ENCODE peak calls at places on chromosomes 5 and 9, in ten cellular contexts. One of them, this sample, is unnamed.

GRCh38 chr9:16563446-16563845 is 307.0 kb downstream of the BNC2 start:
- DNase-seq in choroid plexus epithelial cell: no peak
- DNase-seq in neuronal stem cell: no peak
- DNase-seq in tibial artery: no peak
- DNase-seq in AG04450: no peak
- DNase-seq in stimulated activated CD8-positive, alpha-beta memory T cell treated with anti-CD3 and anti-CD28 coated beads, Interleukin-2, amount 100 ng/mL, for 48 hours: no peak
- DNase-seq in GM20000: no peak
- DNase-seq in HuH-7.5: no peak
- DNase-seq in NCI-H345: no peak
- DNase-seq in KBM-7: no peak
- DNase-seq in this sample: no peak

GRCh38 chr5:171521219-171521633 is 101.8 kb downstream of the FGF18 start:
- DNase-seq in choroid plexus epithelial cell: peak
- DNase-seq in neuronal stem cell: no peak
- DNase-seq in tibial artery: peak
- DNase-seq in AG04450: peak
- DNase-seq in stimulated activated CD8-positive, alpha-beta memory T cell treated with anti-CD3 and anti-CD28 coated beads, Interleukin-2, amount 100 ng/mL, for 48 hours: no peak
- DNase-seq in GM20000: no peak
- DNase-seq in HuH-7.5: no peak
- DNase-seq in NCI-H345: no peak
- DNase-seq in KBM-7: no peak
- DNase-seq in this sample: no peak

GRCh38 chr5:172163346-172163745 is 24.7 kb downstream of the STK10 start:
- DNase-seq in choroid plexus epithelial cell: no peak
- DNase-seq in neuronal stem cell: no peak
- DNase-seq in tibial artery: no peak
- DNase-seq in AG04450: no peak
- DNase-seq in stimulated activated CD8-positive, alpha-beta memory T cell treated with anti-CD3 and anti-CD28 coated beads, Interleukin-2, amount 100 ng/mL, for 48 hours: no peak
- DNase-seq in GM20000: no peak
- DNase-seq in HuH-7.5: no peak
- DNase-seq in NCI-H345: no peak
- DNase-seq in KBM-7: no peak
- DNase-seq in this sample: peak

GRCh38 chr9:70765935-70766334 is 351.5 kb upstream of the KLF9 start:
- DNase-seq in choroid plexus epithelial cell: no peak
- DNase-seq in neuronal stem cell: no peak
- DNase-seq in tibial artery: no peak
- DNase-seq in AG04450: no peak
- DNase-seq in stimulated activated CD8-positive, alpha-beta memory T cell treated with anti-CD3 and anti-CD28 coated beads, Interleukin-2, amount 100 ng/mL, for 48 hours: no peak
- DNase-seq in GM20000: no peak
- DNase-seq in HuH-7.5: no peak
- DNase-seq in NCI-H345: no peak
- DNase-seq in KBM-7: no peak
- DNase-seq in this sample: no peak

GRCh38 chr9:99873531-99873930 is 32.9 kb upstream of the STX17 start:
- DNase-seq in choroid plexus epithelial cell: peak
- DNase-seq in neuronal stem cell: no peak
- DNase-seq in tibial artery: no peak
- DNase-seq in AG04450: peak
- DNase-seq in stimulated activated CD8-positive, alpha-beta memory T cell treated with anti-CD3 and anti-CD28 coated beads, Interleukin-2, amount 100 ng/mL, for 48 hours: no peak
- DNase-seq in GM20000: no peak
- DNase-seq in HuH-7.5: no peak
- DNase-seq in NCI-H345: no peak
- DNase-seq in KBM-7: no peak
- DNase-seq in this sample: no peak

GRCh38 chr9:130768265-130768664 is 66.8 kb upstream of the ABL1 start:
- DNase-seq in choroid plexus epithelial cell: peak
- DNase-seq in neuronal stem cell: no peak
- DNase-seq in tibial artery: no peak
- DNase-seq in AG04450: no peak
- DNase-seq in stimulated activated CD8-positive, alpha-beta memory T cell treated with anti-CD3 and anti-CD28 coated beads, Interleukin-2, amount 100 ng/mL, for 48 hours: no peak
- DNase-seq in GM20000: no peak
- DNase-seq in HuH-7.5: no peak
- DNase-seq in NCI-H345: no peak
- DNase-seq in KBM-7: peak
- DNase-seq in this sample: no peak

GRCh38 chr9:37619806-37620205 is 27.4 kb upstream of the TOMM5 start:
- DNase-seq in choroid plexus epithelial cell: no peak
- DNase-seq in neuronal stem cell: no peak
- DNase-seq in tibial artery: no peak
- DNase-seq in AG04450: no peak
- DNase-seq in stimulated activated CD8-positive, alpha-beta memory T cell treated with anti-CD3 and anti-CD28 coated beads, Interleukin-2, amount 100 ng/mL, for 48 hours: no peak
- DNase-seq in GM20000: no peak
- DNase-seq in HuH-7.5: no peak
- DNase-seq in NCI-H345: no peak
- DNase-seq in KBM-7: no peak
- DNase-seq in this sample: no peak

GRCh38 chr5:142780871-142781270 is 10.7 kb downstream of the ARHGAP26 start:
- DNase-seq in choroid plexus epithelial cell: no peak
- DNase-seq in neuronal stem cell: no peak
- DNase-seq in tibial artery: no peak
- DNase-seq in AG04450: no peak
- DNase-seq in stimulated activated CD8-positive, alpha-beta memory T cell treated with anti-CD3 and anti-CD28 coated beads, Interleukin-2, amount 100 ng/mL, for 48 hours: no peak
- DNase-seq in GM20000: no peak
- DNase-seq in HuH-7.5: no peak
- DNase-seq in NCI-H345: no peak
- DNase-seq in KBM-7: no peak
- DNase-seq in this sample: no peak

GRCh38 chr9:127921592-127922120 is 4.8 kb upstream of the ST6GALNAC4 start:
- DNase-seq in choroid plexus epithelial cell: peak
- DNase-seq in neuronal stem cell: no peak
- DNase-seq in tibial artery: no peak
- DNase-seq in AG04450: no peak
- DNase-seq in stimulated activated CD8-positive, alpha-beta memory T cell treated with anti-CD3 and anti-CD28 coated beads, Interleukin-2, amount 100 ng/mL, for 48 hours: peak
- DNase-seq in GM20000: peak
- DNase-seq in HuH-7.5: peak
- DNase-seq in NCI-H345: peak
- DNase-seq in KBM-7: peak
- DNase-seq in this sample: peak

GRCh38 chr5:17118631-17119030 is 98.8 kb upstream of the BASP1 start:
- DNase-seq in choroid plexus epithelial cell: peak
- DNase-seq in neuronal stem cell: no peak
- DNase-seq in tibial artery: peak
- DNase-seq in AG04450: peak
- DNase-seq in stimulated activated CD8-positive, alpha-beta memory T cell treated with anti-CD3 and anti-CD28 coated beads, Interleukin-2, amount 100 ng/mL, for 48 hours: no peak
- DNase-seq in GM20000: no peak
- DNase-seq in HuH-7.5: no peak
- DNase-seq in NCI-H345: no peak
- DNase-seq in KBM-7: peak
- DNase-seq in this sample: peak

GRCh38 chr9:94916956-94917355 is 190.5 kb downstream of the AOPEP start:
- DNase-seq in choroid plexus epithelial cell: no peak
- DNase-seq in neuronal stem cell: no peak
- DNase-seq in tibial artery: no peak
- DNase-seq in AG04450: no peak
- DNase-seq in stimulated activated CD8-positive, alpha-beta memory T cell treated with anti-CD3 and anti-CD28 coated beads, Interleukin-2, amount 100 ng/mL, for 48 hours: no peak
- DNase-seq in GM20000: no peak
- DNase-seq in HuH-7.5: no peak
- DNase-seq in NCI-H345: peak
- DNase-seq in KBM-7: no peak
- DNase-seq in this sample: no peak

GRCh38 chr9:73667749-73668148 is 516.1 kb downstream of the ANXA1 start:
- DNase-seq in choroid plexus epithelial cell: peak
- DNase-seq in neuronal stem cell: no peak
- DNase-seq in tibial artery: no peak
- DNase-seq in AG04450: no peak
- DNase-seq in stimulated activated CD8-positive, alpha-beta memory T cell treated with anti-CD3 and anti-CD28 coated beads, Interleukin-2, amount 100 ng/mL, for 48 hours: no peak
- DNase-seq in GM20000: no peak
- DNase-seq in HuH-7.5: no peak
- DNase-seq in NCI-H345: no peak
- DNase-seq in KBM-7: no peak
- DNase-seq in this sample: no peak

GRCh38 chr5:83472508-83473343 is 1.2 kb downstream of the VCAN start:
- DNase-seq in choroid plexus epithelial cell: no peak
- DNase-seq in neuronal stem cell: peak
- DNase-seq in tibial artery: peak
- DNase-seq in AG04450: no peak
- DNase-seq in stimulated activated CD8-positive, alpha-beta memory T cell treated with anti-CD3 and anti-CD28 coated beads, Interleukin-2, amount 100 ng/mL, for 48 hours: no peak
- DNase-seq in GM20000: peak
- DNase-seq in HuH-7.5: peak
- DNase-seq in NCI-H345: peak
- DNase-seq in KBM-7: no peak
- DNase-seq in this sample: no peak

GRCh38 chr9:125360621-125361020 is 99.0 kb downstream of the GAPVD1 start:
- DNase-seq in choroid plexus epithelial cell: no peak
- DNase-seq in neuronal stem cell: no peak
- DNase-seq in tibial artery: no peak
- DNase-seq in AG04450: no peak
- DNase-seq in stimulated activated CD8-positive, alpha-beta memory T cell treated with anti-CD3 and anti-CD28 coated beads, Interleukin-2, amount 100 ng/mL, for 48 hours: no peak
- DNase-seq in GM20000: no peak
- DNase-seq in HuH-7.5: no peak
- DNase-seq in NCI-H345: no peak
- DNase-seq in KBM-7: no peak
- DNase-seq in this sample: no peak

GRCh38 chr5:168443950-168444700 is 42.1 kb upstream of the RARS1 start:
- DNase-seq in choroid plexus epithelial cell: peak
- DNase-seq in neuronal stem cell: no peak
- DNase-seq in tibial artery: no peak
- DNase-seq in AG04450: no peak
- DNase-seq in stimulated activated CD8-positive, alpha-beta memory T cell treated with anti-CD3 and anti-CD28 coated beads, Interleukin-2, amount 100 ng/mL, for 48 hours: no peak
- DNase-seq in GM20000: no peak
- DNase-seq in HuH-7.5: no peak
- DNase-seq in NCI-H345: no peak
- DNase-seq in KBM-7: no peak
- DNase-seq in this sample: no peak

GRCh38 chr5:110377411-110378392 is 348.8 kb downstream of the TMEM232 start:
- DNase-seq in choroid plexus epithelial cell: peak
- DNase-seq in neuronal stem cell: no peak
- DNase-seq in tibial artery: no peak
- DNase-seq in AG04450: no peak
- DNase-seq in stimulated activated CD8-positive, alpha-beta memory T cell treated with anti-CD3 and anti-CD28 coated beads, Interleukin-2, amount 100 ng/mL, for 48 hours: no peak
- DNase-seq in GM20000: no peak
- DNase-seq in HuH-7.5: no peak
- DNase-seq in NCI-H345: no peak
- DNase-seq in KBM-7: no peak
- DNase-seq in this sample: no peak

GRCh38 chr9:82133973-82134372 is 145.4 kb downstream of the SPATA31D1 start:
- DNase-seq in choroid plexus epithelial cell: no peak
- DNase-seq in neuronal stem cell: no peak
- DNase-seq in tibial artery: no peak
- DNase-seq in AG04450: no peak
- DNase-seq in stimulated activated CD8-positive, alpha-beta memory T cell treated with anti-CD3 and anti-CD28 coated beads, Interleukin-2, amount 100 ng/mL, for 48 hours: no peak
- DNase-seq in GM20000: no peak
- DNase-seq in HuH-7.5: no peak
- DNase-seq in NCI-H345: no peak
- DNase-seq in KBM-7: no peak
- DNase-seq in this sample: no peak

GRCh38 chr5:50963647-50964584 is 297.5 kb downstream of the PARP8 start:
- DNase-seq in choroid plexus epithelial cell: no peak
- DNase-seq in neuronal stem cell: peak
- DNase-seq in tibial artery: no peak
- DNase-seq in AG04450: no peak
- DNase-seq in stimulated activated CD8-positive, alpha-beta memory T cell treated with anti-CD3 and anti-CD28 coated beads, Interleukin-2, amount 100 ng/mL, for 48 hours: no peak
- DNase-seq in GM20000: no peak
- DNase-seq in HuH-7.5: peak
- DNase-seq in NCI-H345: peak
- DNase-seq in KBM-7: no peak
- DNase-seq in this sample: no peak

GRCh38 chr9:133716564-133717112 is 21.5 kb downstream of the SARDH start:
- DNase-seq in choroid plexus epithelial cell: peak
- DNase-seq in neuronal stem cell: no peak
- DNase-seq in tibial artery: peak
- DNase-seq in AG04450: no peak
- DNase-seq in stimulated activated CD8-positive, alpha-beta memory T cell treated with anti-CD3 and anti-CD28 coated beads, Interleukin-2, amount 100 ng/mL, for 48 hours: no peak
- DNase-seq in GM20000: no peak
- DNase-seq in HuH-7.5: no peak
- DNase-seq in NCI-H345: no peak
- DNase-seq in KBM-7: no peak
- DNase-seq in this sample: no peak

GRCh38 chr5:8848997-8849585 is 696.8 kb downstream of the SEMA5A start:
- DNase-seq in choroid plexus epithelial cell: peak
- DNase-seq in neuronal stem cell: no peak
- DNase-seq in tibial artery: no peak
- DNase-seq in AG04450: no peak
- DNase-seq in stimulated activated CD8-positive, alpha-beta memory T cell treated with anti-CD3 and anti-CD28 coated beads, Interleukin-2, amount 100 ng/mL, for 48 hours: no peak
- DNase-seq in GM20000: no peak
- DNase-seq in HuH-7.5: no peak
- DNase-seq in NCI-H345: no peak
- DNase-seq in KBM-7: no peak
- DNase-seq in this sample: no peak

GRCh38 chr9:106886111-106887046 is 23.4 kb downstream of the ZNF462 start:
- DNase-seq in choroid plexus epithelial cell: no peak
- DNase-seq in neuronal stem cell: no peak
- DNase-seq in tibial artery: no peak
- DNase-seq in AG04450: no peak
- DNase-seq in stimulated activated CD8-positive, alpha-beta memory T cell treated with anti-CD3 and anti-CD28 coated beads, Interleukin-2, amount 100 ng/mL, for 48 hours: no peak
- DNase-seq in GM20000: no peak
- DNase-seq in HuH-7.5: no peak
- DNase-seq in NCI-H345: no peak
- DNase-seq in KBM-7: peak
- DNase-seq in this sample: no peak

GRCh38 chr5:126575644-126576043 is 19.4 kb downstream of the ALDH7A1 start:
- DNase-seq in choroid plexus epithelial cell: no peak
- DNase-seq in neuronal stem cell: no peak
- DNase-seq in tibial artery: no peak
- DNase-seq in AG04450: no peak
- DNase-seq in stimulated activated CD8-positive, alpha-beta memory T cell treated with anti-CD3 and anti-CD28 coated beads, Interleukin-2, amount 100 ng/mL, for 48 hours: no peak
- DNase-seq in GM20000: no peak
- DNase-seq in HuH-7.5: no peak
- DNase-seq in NCI-H345: no peak
- DNase-seq in KBM-7: no peak
- DNase-seq in this sample: no peak

GRCh38 chr5:9545959-9546851 is at the start of gene SEMA5A:
- DNase-seq in choroid plexus epithelial cell: peak
- DNase-seq in neuronal stem cell: peak
- DNase-seq in tibial artery: peak
- DNase-seq in AG04450: no peak
- DNase-seq in stimulated activated CD8-positive, alpha-beta memory T cell treated with anti-CD3 and anti-CD28 coated beads, Interleukin-2, amount 100 ng/mL, for 48 hours: no peak
- DNase-seq in GM20000: peak
- DNase-seq in HuH-7.5: no peak
- DNase-seq in NCI-H345: peak
- DNase-seq in KBM-7: no peak
- DNase-seq in this sample: peak

GRCh38 chr5:119417891-119418781 is 34.2 kb upstream of the HSD17B4 start:
- DNase-seq in choroid plexus epithelial cell: peak
- DNase-seq in neuronal stem cell: no peak
- DNase-seq in tibial artery: no peak
- DNase-seq in AG04450: no peak
- DNase-seq in stimulated activated CD8-positive, alpha-beta memory T cell treated with anti-CD3 and anti-CD28 coated beads, Interleukin-2, amount 100 ng/mL, for 48 hours: no peak
- DNase-seq in GM20000: no peak
- DNase-seq in HuH-7.5: no peak
- DNase-seq in NCI-H345: no peak
- DNase-seq in KBM-7: peak
- DNase-seq in this sample: no peak

GRCh38 chr5:953535-954449 is 54.8 kb upstream of the NKD2 start:
- DNase-seq in choroid plexus epithelial cell: no peak
- DNase-seq in neuronal stem cell: no peak
- DNase-seq in tibial artery: peak
- DNase-seq in AG04450: no peak
- DNase-seq in stimulated activated CD8-positive, alpha-beta memory T cell treated with anti-CD3 and anti-CD28 coated beads, Interleukin-2, amount 100 ng/mL, for 48 hours: no peak
- DNase-seq in GM20000: no peak
- DNase-seq in HuH-7.5: no peak
- DNase-seq in NCI-H345: no peak
- DNase-seq in KBM-7: no peak
- DNase-seq in this sample: no peak

GRCh38 chr5:120655828-120656435 is 191.8 kb downstream of the PRR16 start:
- DNase-seq in choroid plexus epithelial cell: peak
- DNase-seq in neuronal stem cell: peak
- DNase-seq in tibial artery: no peak
- DNase-seq in AG04450: no peak
- DNase-seq in stimulated activated CD8-positive, alpha-beta memory T cell treated with anti-CD3 and anti-CD28 coated beads, Interleukin-2, amount 100 ng/mL, for 48 hours: no peak
- DNase-seq in GM20000: peak
- DNase-seq in HuH-7.5: no peak
- DNase-seq in NCI-H345: peak
- DNase-seq in KBM-7: peak
- DNase-seq in this sample: no peak

GRCh38 chr5:148147415-148147814 is 20.9 kb upstream of the SPINK14 start:
- DNase-seq in choroid plexus epithelial cell: no peak
- DNase-seq in neuronal stem cell: no peak
- DNase-seq in tibial artery: no peak
- DNase-seq in AG04450: no peak
- DNase-seq in stimulated activated CD8-positive, alpha-beta memory T cell treated with anti-CD3 and anti-CD28 coated beads, Interleukin-2, amount 100 ng/mL, for 48 hours: no peak
- DNase-seq in GM20000: no peak
- DNase-seq in HuH-7.5: peak
- DNase-seq in NCI-H345: peak
- DNase-seq in KBM-7: no peak
- DNase-seq in this sample: no peak

GRCh38 chr9:83999141-83999918 is 18.7 kb downstream of the RMI1 start:
- DNase-seq in choroid plexus epithelial cell: no peak
- DNase-seq in neuronal stem cell: no peak
- DNase-seq in tibial artery: no peak
- DNase-seq in AG04450: no peak
- DNase-seq in stimulated activated CD8-positive, alpha-beta memory T cell treated with anti-CD3 and anti-CD28 coated beads, Interleukin-2, amount 100 ng/mL, for 48 hours: no peak
- DNase-seq in GM20000: no peak
- DNase-seq in HuH-7.5: no peak
- DNase-seq in NCI-H345: no peak
- DNase-seq in KBM-7: no peak
- DNase-seq in this sample: no peak